ENCODE peak calls at places on chromosome X, in seven cellular contexts. D, E, J, N, G, K and P are unnamed samples.

GRCh38 chrX:101904996-101905395 is 26.8 kb downstream of the ZMAT1 start:
- DNase-seq in D (no peak), E (no peak), J (no peak), N (no peak), G (no peak), K (no peak), P (no peak)

GRCh38 chrX:10709276-10709675 is 88.9 kb upstream of the MID1 start:
- DNase-seq in D (no peak), E (no peak), J (peak; percentile 5), N (no peak), G (no peak), K (no peak), P (no peak)

GRCh38 chrX:44667771-44668170 is 125.1 kb upstream of the FUNDC1 start:
- DNase-seq in D (no peak), E (no peak), J (no peak), N (no peak), G (no peak), K (no peak), P (no peak)

GRCh38 chrX:41875142-41875541 is 48.2 kb downstream of the CASK start:
- DNase-seq in D (no peak), E (no peak), J (no peak), N (no peak), G (no peak), K (no peak), P (no peak)

GRCh38 chrX:46547857-46548256 is 2.6 kb upstream of the ZNF674 start:
- DNase-seq in D (peak; percentile 10), E (no peak), J (peak; percentile 81), N (no peak), G (peak; percentile 78), K (peak; percentile 38), P (no peak)

GRCh38 chrX:135302269-135302873 is 6.9 kb upstream of the ETDC start:
- DNase-seq in D (no peak), E (no peak), J (no peak), N (no peak), G (no peak), K (no peak), P (no peak)

GRCh38 chrX:135295238-135295943 is 13.9 kb upstream of the ETDC start:
- DNase-seq in D (peak; percentile 66), E (no peak), J (peak; percentile 44), N (peak; percentile 29), G (peak; percentile 37), K (no peak), P (peak; percentile 65)

GRCh38 chrX:98448524-98448923 is 1564.8 kb downstream of the RPA4 start:
- DNase-seq in D (no peak), E (no peak), J (no peak), N (no peak), G (no peak), K (no peak), P (no peak)

GRCh38 chrX:10171291-10171690 is 14.5 kb downstream of the CLCN4 start:
- DNase-seq in D (no peak), E (no peak), J (no peak), N (no peak), G (no peak), K (no peak), P (no peak)

GRCh38 chrX:17814557-17814956 is 46.5 kb downstream of the RAI2 start:
- DNase-seq in D (no peak), E (no peak), J (peak; percentile 7), N (no peak), G (peak; percentile 62), K (no peak), P (no peak)

GRCh38 chrX:7334253-7334935 is 186.4 kb upstream of the PUDP start:
- DNase-seq in D (no peak), E (no peak), J (peak; percentile 1), N (no peak), G (peak; percentile 89), K (peak; percentile 76), P (no peak)

GRCh38 chrX:8987672-8988250 is 46.2 kb downstream of the FAM9B start:
- DNase-seq in D (peak; percentile 49), E (no peak), J (peak; percentile 2), N (no peak), G (no peak), K (no peak), P (no peak)

GRCh38 chrX:2679534-2680485 is 11.3 kb upstream of the CD99 start:
- DNase-seq in D (no peak), E (no peak), J (peak; percentile 24), N (no peak), G (peak; percentile 21), K (no peak), P (no peak)

GRCh38 chrX:111083101-111083500 is 12.9 kb upstream of the PAK3 start:
- DNase-seq in D (no peak), E (no peak), J (no peak), N (no peak), G (peak; percentile 15), K (no peak), P (no peak)

GRCh38 chrX:46737462-46737861 is 21.5 kb downstream of the SLC9A7 start:
- DNase-seq in D (no peak), E (no peak), J (peak; percentile 51), N (no peak), G (peak; percentile 36), K (peak; percentile 55), P (no peak)

GRCh38 chrX:24014388-24015018 is 12.5 kb downstream of the KLHL15 start:
- DNase-seq in D (no peak), E (no peak), J (no peak), N (no peak), G (peak; percentile 12), K (no peak), P (no peak)

GRCh38 chrX:71118985-71119535 is 664 bp downstream of the MED12 start:
- DNase-seq in D (no peak), E (no peak), J (no peak), N (no peak), G (no peak), K (no peak), P (no peak)

GRCh38 chrX:68488657-68489056 is 10.2 kb upstream of the YIPF6 start:
- DNase-seq in D (peak; percentile 67), E (peak; percentile 43), J (no peak), N (no peak), G (no peak), K (no peak), P (no peak)

GRCh38 chrX:46791927-46792825 is 33.3 kb upstream of the SLC9A7 start:
- DNase-seq in D (peak; percentile 49), E (peak; percentile 65), J (peak; percentile 89), N (no peak), G (peak; percentile 94), K (peak; percentile 81), P (no peak)

DNA sequence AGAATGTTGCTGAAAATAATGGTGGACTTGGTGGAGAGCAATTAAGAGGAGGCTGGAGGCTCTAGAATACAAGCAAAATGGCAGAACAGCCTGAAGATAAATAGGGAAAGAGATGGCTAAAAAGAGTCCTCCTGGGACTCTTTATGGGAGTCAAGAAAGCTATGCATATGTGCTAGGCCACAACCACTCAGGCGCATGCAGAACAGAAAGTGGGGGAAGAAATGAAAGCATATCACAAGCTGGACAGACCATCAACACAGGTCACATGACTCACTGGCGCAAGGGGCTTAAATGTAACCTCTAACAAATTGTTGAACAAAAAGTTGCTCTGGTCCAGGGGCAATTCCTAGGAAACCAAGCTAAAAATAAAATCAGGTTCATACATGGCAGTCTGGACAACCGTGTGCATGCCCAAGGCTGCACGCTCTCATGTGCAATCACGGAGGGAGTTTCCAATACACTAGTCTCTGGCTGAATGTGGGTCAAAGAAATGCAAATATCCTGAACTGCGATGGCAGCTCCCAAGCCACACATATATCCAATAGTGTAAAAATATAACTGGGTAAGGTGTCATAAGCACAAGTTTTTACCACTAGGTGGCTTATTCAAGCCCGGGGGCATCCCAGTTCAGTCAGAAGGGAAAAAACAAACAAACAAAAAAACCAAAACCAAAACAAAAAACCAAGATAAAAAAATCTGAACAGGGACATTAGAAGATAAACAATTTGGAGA is 45.4 kb downstream of the ZNF711 start:
- DNase-seq in D (no peak), E (no peak), J (no peak), N (no peak), G (no peak), K (no peak), P (no peak)
- TF ChIP-seq CTCF in D (no peak), E (no peak), J (no peak), N (no peak), G (no peak), K (no peak), P (no peak)

GRCh38 chrX:149629730-149630387 is 1.7 kb downstream of the TMEM185A start:
- DNase-seq in D (no peak), E (no peak), J (no peak), N (no peak), G (no peak), K (no peak), P (no peak)
- H3K4me3 ChIP-seq in D (no peak overlapping the region), E (peak overlapping the region; percentile 87), J (peak overlapping the region; percentile 64), N (peak overlapping the region; percentile 77), G (no peak overlapping the region), K (no peak overlapping the region), P (no peak overlapping the region)

DNA sequence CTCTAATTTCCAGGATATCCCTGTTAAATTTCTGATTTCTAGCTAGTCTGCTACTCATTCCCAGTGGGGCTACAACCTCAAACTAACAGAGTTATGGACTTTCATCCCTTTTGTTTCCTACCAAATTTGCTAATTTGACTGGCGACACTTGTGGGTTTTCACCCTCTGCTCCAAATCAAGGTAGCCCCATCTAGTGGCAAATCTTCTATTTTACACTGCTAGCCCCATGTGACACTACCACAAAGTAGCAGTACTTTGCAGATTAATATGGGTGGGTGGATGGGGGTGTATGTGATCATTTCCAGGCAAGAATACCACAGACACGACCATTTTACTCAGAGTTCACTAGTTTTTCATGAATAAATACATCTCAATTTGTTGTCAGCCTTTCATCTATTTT is 150.3 kb downstream of the MSL3 start:
- DNase-seq in D (no peak), E (peak; percentile 8), J (peak; percentile 40), N (no peak), G (peak; percentile 45), K (no peak), P (peak; percentile 10)
- TF ChIP-seq CTCF in D (peak; percentile 51), E (peak; percentile 16), J (peak; percentile 59), N (peak; percentile 18), G (peak; percentile 56), K (peak; percentile 31), P (peak; percentile 27)

GRCh38 chrX:130704053-130705038 is 198.7 kb downstream of the ENOX2 start:
- DNase-seq in D (no peak), E (no peak), J (peak; percentile 24), N (no peak), G (peak; percentile 44), K (no peak), P (no peak)
- H3K4me3 ChIP-seq in D (no peak overlapping the region), E (no peak overlapping the region), J (no peak overlapping the region), N (no peak overlapping the region), G (no peak overlapping the region), K (no peak overlapping the region), P (no peak overlapping the region)

GRCh38 chrX:30488092-30488491 is 89.5 kb downstream of the TASL start:
- DNase-seq in D (no peak), E (peak; percentile 5), J (peak; percentile 5), N (no peak), G (peak; percentile 37), K (no peak), P (no peak)
- TF ChIP-seq CTCF in D (no peak), E (peak; percentile 20), J (peak; percentile 13), N (no peak), G (peak; percentile 38), K (peak; percentile 21), P (no peak)

GRCh38 chrX:29852767-29853166 is 362.6 kb upstream of the MAGEB2 start:
- DNase-seq in D (no peak), E (no peak), J (no peak), N (no peak), G (peak; percentile 19), K (no peak), P (no peak)

GRCh38 chrX:29851971-29852605 is 363.3 kb upstream of the MAGEB2 start:
- DNase-seq in D (no peak), E (no peak), J (no peak), N (no peak), G (peak; percentile 7), K (no peak), P (no peak)
- H3K4me3 ChIP-seq in D (no peak overlapping the region), E (no peak overlapping the region), J (no peak overlapping the region), N (no peak overlapping the region), G (no peak overlapping the region), K (no peak overlapping the region), P (no peak overlapping the region)